ENCODE peak calls at places on chromosomes 3 and 15, in nine cellular contexts. R is neural crest cell; H is germinal center; X is NCI-H1105 treated with DMSO at 0.1 percent for 48 hours; B is WTC11; C is activated CD8-positive, alpha-beta memory T cell treated with anti-CD3 and anti-CD28 coated beads for 24 hours; Q is DMS153; K is GM12892; E is nucleus accumbens. O is an unnamed sample.

GRCh38 chr3:57065588-57065987 is 5.1 kb downstream of the SPATA12 start:
- DNase-seq in B (no peak), H (no peak), C (no peak), X (no peak), K (no peak), E (no peak), R (no peak), Q (no peak), O (no peak)

GRCh38 chr3:12460132-12460531 is 24.1 kb upstream of the TSEN2 start:
- DNase-seq in H (no peak), X (no peak), B (no peak), C (no peak), K (no peak), R (no peak), Q (no peak), E (no peak), O (no peak)

GRCh38 chr3:175457301-175457700 is 598.2 kb downstream of the NAALADL2 start:
- DNase-seq in Q (no peak), H (no peak), X (no peak), B (no peak), R (no peak), K (no peak), C (no peak), E (no peak), O (no peak)

GRCh38 chr3:8757551-8758518 is 11.6 kb downstream of the OXTR start:
- DNase-seq in Q (no peak), C (peak; percentile 38), R (no peak), K (no peak), X (no peak), B (no peak), H (no peak), E (no peak), O (no peak)

GRCh38 chr15:38069001-38069400 is 134.6 kb downstream of the TMCO5A start:
- DNase-seq in B (no peak), Q (no peak), H (peak; percentile 66), K (peak; percentile 31), X (no peak), C (no peak), E (peak; percentile 24), R (no peak), O (no peak)

GRCh38 chr15:33729648-33730047 is 238.6 kb upstream of the CHRM5 start:
- DNase-seq in K (no peak), R (no peak), Q (no peak), E (no peak), C (no peak), B (no peak), X (peak; percentile 6), H (no peak), O (no peak)

GRCh38 chr15:74402873-74403589 is 30.7 kb downstream of the SEMA7A start:
- DNase-seq in K (peak; percentile 74), Q (no peak), E (no peak), C (peak; percentile 90), R (no peak), B (no peak), H (peak; percentile 80), X (no peak), O (no peak)

GRCh38 chr15:99450896-99451358 is 114.9 kb upstream of the MEF2A start:
- DNase-seq in E (peak; percentile 26), H (no peak), X (no peak), R (no peak), B (no peak), C (peak; percentile 82), K (no peak), Q (peak; percentile 9), O (peak; percentile 24)

GRCh38 chr3:34683851-34684250 is 885.4 kb downstream of the PDCD6IP start:
- DNase-seq in K (no peak), B (peak; percentile 82), Q (no peak), X (no peak), R (peak; percentile 63), C (no peak), H (no peak), E (peak; percentile 6), O (no peak)

GRCh38 chr3:147404800-147405551 is 1.4 kb downstream of the ZIC4 start:
- DNase-seq in B (peak; percentile 35), X (no peak), C (peak; percentile 35), Q (no peak), K (no peak), H (no peak), R (peak; percentile 1), E (no peak), O (no peak)

GRCh38 chr15:41512512-41513281 is 930 bp downstream of the LTK start:
- DNase-seq in E (no peak), C (no peak), B (peak; percentile 28), K (no peak), Q (no peak), X (no peak), R (peak; percentile 26), H (peak; percentile 58), O (no peak)

GRCh38 chr3:64411101-64411500 is 185.8 kb upstream of the PRICKLE2 start:
- DNase-seq in H (no peak), E (no peak), R (no peak), Q (no peak), B (no peak), K (no peak), C (no peak), X (no peak), O (no peak)

GRCh38 chr3:11154036-11154952 is at the start of gene HRH1:
- DNase-seq in R (no peak), E (no peak), K (no peak), B (peak; percentile 29), H (no peak), C (no peak), X (peak; percentile 8), Q (no peak), O (no peak)

GRCh38 chr15:61660579-61660978 is 399.7 kb downstream of the VPS13C start:
- DNase-seq in H (no peak), C (no peak), R (no peak), Q (no peak), K (no peak), E (no peak), B (no peak), X (no peak), O (no peak)

GRCh38 chr3:101195951-101196713 is 124.2 kb downstream of the IMPG2 start:
- DNase-seq in B (no peak), H (no peak), K (no peak), X (peak; percentile 66), Q (peak; percentile 21), R (no peak), E (no peak), C (no peak), O (no peak)

GRCh38 chr3:52216585-52217408 is 8.6 kb downstream of the TLR9 start:
- DNase-seq in H (no peak), C (peak; percentile 72), E (no peak), K (no peak), Q (peak; percentile 48), R (no peak), X (peak; percentile 32), B (no peak), O (no peak)

GRCh38 chr3:133641254-133641653 is 20.5 kb downstream of the TOPBP1 start:
- DNase-seq in E (no peak), X (no peak), Q (no peak), K (no peak), H (no peak), B (no peak), C (no peak), R (no peak), O (no peak)